ENCODE peak calls at places on chromosomes 5 and 9, in six cellular contexts. K is GM03348, H is RPMI7951, L is astrocyte of the spinal cord, B is suprapubic skin, P is A549. V is an unnamed sample.

GRCh38 chr5:55621218-55621617 is 86.5 kb upstream of the PLPP1 start:
- DNase-seq in B (no peak), L (no peak), K (no peak), H (no peak), P (no peak), V (no peak)

GRCh38 chr5:179773686-179774040 is 20.1 kb upstream of the LTC4S start:
- DNase-seq in P (no peak), H (no peak), K (no peak), L (no peak), B (no peak), V (no peak)

GRCh38 chr9:126336350-126337335 is 10.0 kb downstream of the MVB12B start:
- DNase-seq in B (no peak), H (no peak), K (no peak), L (no peak), P (no peak), V (no peak)

GRCh38 chr5:107389130-107389553 is 281.6 kb downstream of the EFNA5 start:
- DNase-seq in L (peak), H (peak), P (no peak), B (no peak), K (peak), V (peak)

GRCh38 chr5:113375492-113376060 is 59.2 kb downstream of the TSSK1B start:
- DNase-seq in H (no peak), B (no peak), P (no peak), K (no peak), L (no peak), V (peak)

GRCh38 chr5:82821978-82822927 is 254.9 kb downstream of the TMEM167A start:
- DNase-seq in K (no peak), B (no peak), H (peak), P (no peak), L (peak), V (no peak)

GRCh38 chr5:175773534-175774070 is 97.8 kb upstream of the CPLX2 start:
- DNase-seq in K (no peak), L (no peak), P (no peak), B (no peak), H (peak), V (no peak)

GRCh38 chr5:23012842-23013241 is 159.7 kb upstream of the CDH12 start:
- DNase-seq in L (no peak), H (no peak), K (no peak), B (no peak), P (no peak), V (no peak)

GRCh38 chr9:98314381-98315066 is 59.1 kb upstream of the TBC1D2 start:
- DNase-seq in P (no peak), B (peak), H (no peak), K (peak), L (no peak), V (no peak)

GRCh38 chr5:127028822-127029457 is 1.4 kb downstream of the MARCHF3 start:
- DNase-seq in K (no peak), B (no peak), L (peak), H (no peak), P (no peak), V (no peak)

GRCh38 chr9:117672397-117672796 is 31.8 kb upstream of the TLR4 start:
- DNase-seq in H (peak), L (peak), K (peak), P (peak), B (no peak), V (peak)

GRCh38 chr9:133818444-133818843 is 80.3 kb upstream of the SARDH start:
- DNase-seq in P (no peak), H (no peak), K (peak), L (peak), B (no peak), V (no peak)

GRCh38 chr5:66821626-66822429 is 225.6 kb downstream of the MAST4 start:
- DNase-seq in B (no peak), L (no peak), P (no peak), K (no peak), H (no peak), V (no peak)

V was measured in SJSA1.